ENCODE peak calls at places on chromosome 9, in five cellular contexts. J is tibial artery, I is tibial nerve, V is psoas muscle, N is fibroblast of villous mesenchyme. G is an unnamed sample.

GRCh38 chr9:105242557-105242956 is 1.9 kb upstream of the SLC44A1 start:
- DNase-seq in J (no peak), I (no peak), V (no peak), N (peak; percentile 72), G (no peak)

GRCh38 chr9:104586496-104587180 is 12.6 kb downstream of the OR13C5 start:
- DNase-seq in J (no peak), I (no peak), V (no peak), N (peak; percentile 60), G (no peak)

GRCh38 chr9:21450733-21451394 is 10.6 kb downstream of the IFNA1 start:
- DNase-seq in J (no peak), I (no peak), V (no peak), N (peak; percentile 75), G (no peak)

GRCh38 chr9:110939573-110939972 is 98.7 kb downstream of the LPAR1 start:
- DNase-seq in J (no peak), I (no peak), V (no peak), N (no peak), G (no peak)

GRCh38 chr9:94929373-94929764 is 202.9 kb downstream of the AOPEP start:
- DNase-seq in J (peak; percentile 47), I (no peak), V (peak; percentile 44), N (no peak), G (no peak)

GRCh38 chr9:89623925-89624420 is 19.2 kb downstream of the GADD45G start:
- DNase-seq in J (no peak), I (no peak), V (no peak), N (no peak), G (no peak)

GRCh38 chr9:81671880-81672280 is 17.5 kb downstream of the TLE1 start:
- DNase-seq in J (peak; percentile 82), I (peak; percentile 45), V (peak; percentile 79), N (no peak), G (no peak)

GRCh38 chr9:113436753-113437515 is 26.4 kb downstream of the C9orf43 start:
- DNase-seq in J (no peak), I (no peak), V (no peak), N (peak; percentile 47), G (no peak)

GRCh38 chr9:104906441-104907277 is 21.3 kb downstream of the ABCA1 start:
- DNase-seq in J (peak; percentile 74), I (no peak), V (peak; percentile 53), N (peak; percentile 62), G (no peak)

GRCh38 chr9:129436751-129437625 is 183.9 kb downstream of the C9orf50 start:
- DNase-seq in J (peak; percentile 58), I (no peak), V (peak; percentile 67), N (peak; percentile 72), G (no peak)

GRCh38 chr9:17065062-17065461 is 69.8 kb upstream of the CNTLN start:
- DNase-seq in J (no peak), I (no peak), V (no peak), N (no peak), G (no peak)

GRCh38 chr9:70120834-70121510 is 77.3 kb downstream of the MAMDC2 start:
- DNase-seq in J (peak; percentile 85), I (peak; percentile 50), V (peak; percentile 83), N (peak; percentile 90), G (no peak)

GRCh38 chr9:121394292-121394691 is 24.2 kb upstream of the STOM start:
- DNase-seq in J (no peak), I (no peak), V (no peak), N (no peak), G (no peak)

GRCh38 chr9:81266674-81267073 is 422.7 kb downstream of the TLE1 start:
- DNase-seq in J (no peak), I (no peak), V (no peak), N (peak; percentile 28), G (no peak)

GRCh38 chr9:131187957-131188356 is 62.6 kb downstream of the NUP214 start:
- DNase-seq in J (no peak), I (no peak), V (no peak), N (no peak), G (no peak)

GRCh38 chr9:128142061-128142460 is 7.2 kb upstream of the LCN2 start:
- DNase-seq in J (no peak), I (no peak), V (peak; percentile 7), N (no peak), G (no peak)

GRCh38 chr9:125160750-125161149 is 17.4 kb upstream of the SCAI start:
- DNase-seq in J (no peak), I (no peak), V (no peak), N (peak; percentile 53), G (no peak)

GRCh38 chr9:91214086-91214485 is 147.6 kb downstream of the AUH start:
- DNase-seq in J (no peak), I (no peak), V (no peak), N (no peak), G (no peak)

GRCh38 chr9:127904888-127905728 is 5.7 kb upstream of the ST6GALNAC6 start:
- DNase-seq in J (no peak), I (no peak), V (no peak), N (no peak), G (peak; percentile 49)

GRCh38 chr9:127255692-127256091 is 8.9 kb upstream of the GARNL3 start:
- DNase-seq in J (no peak), I (no peak), V (no peak), N (no peak), G (no peak)

GRCh38 chr9:89317282-89317681 is 1.0 kb upstream of the SECISBP2 start:
- DNase-seq in J (no peak), I (no peak), V (no peak), N (no peak), G (no peak)

GRCh38 chr9:111984075-111984802 is 87.6 kb downstream of the UGCG start:
- DNase-seq in J (no peak), I (no peak), V (no peak), N (no peak), G (no peak)

GRCh38 chr9:126626117-126627022 is 12.6 kb downstream of the LMX1B start:
- DNase-seq in J (no peak), I (no peak), V (no peak), N (no peak), G (no peak)

GRCh38 chr9:128724744-128725211 is 851 bp upstream of the ZDHHC12 start:
- DNase-seq in J (peak; percentile 63), I (peak; percentile 30), V (peak; percentile 67), N (peak; percentile 86), G (peak; percentile 40)

GRCh38 chr9:21523021-21524014 is 41.2 kb upstream of the IFNE start:
- DNase-seq in J (no peak), I (no peak), V (no peak), N (peak; percentile 24), G (no peak)

GRCh38 chr9:91428927-91429351 is 5.3 kb upstream of the NFIL3 start:
- DNase-seq in J (peak; percentile 74), I (no peak), V (peak; percentile 53), N (peak; percentile 84), G (no peak)

DNA sequence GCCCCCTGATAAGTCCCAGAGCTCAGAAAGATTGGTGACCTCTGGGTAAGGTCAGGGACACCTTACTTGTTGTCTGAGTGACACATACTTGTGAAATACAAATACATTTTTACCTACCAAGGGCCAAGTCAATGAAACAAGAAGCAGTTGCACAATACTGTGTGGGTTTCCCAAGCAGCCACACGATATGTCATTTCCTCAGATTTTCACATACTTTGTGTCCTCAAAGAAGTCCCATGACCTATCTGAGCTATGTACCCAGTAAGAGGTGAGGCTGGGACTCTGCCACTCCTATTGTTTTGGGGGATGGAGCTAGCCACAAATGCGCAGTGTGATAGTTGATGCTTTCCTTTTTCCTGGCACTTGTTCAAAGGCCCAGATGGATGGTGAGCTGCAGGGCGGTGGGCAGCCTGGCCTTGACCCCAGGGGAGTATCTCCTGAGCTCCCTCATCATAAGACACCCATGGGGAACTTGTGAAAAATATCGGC is 4.8 kb upstream of the SLC25A51 start:
- DNase-seq in J (peak; percentile 17), I (no peak), V (no peak), N (peak; percentile 73), G (no peak)
- TF ChIP-seq CTCF in J (no peak), I (no peak), V (no peak), N (no peak), G (no peak)

GRCh38 chr9:7368410-7369292 is 430.9 kb downstream of the DMAC1 start:
- DNase-seq in J (no peak), I (no peak), V (no peak), N (peak; percentile 97), G (no peak)
- TF ChIP-seq CTCF in J (no peak), I (no peak), V (no peak), N (no peak), G (no peak)

GRCh38 chr9:33172735-33173238 is 5.7 kb upstream of the B4GALT1 start:
- DNase-seq in J (no peak), I (no peak), V (no peak), N (no peak), G (no peak)

GRCh38 chr9:33167949-33168535 is 906 bp upstream of the B4GALT1 start:
- DNase-seq in J (no peak), I (no peak), V (no peak), N (peak; percentile 33), G (no peak)

GRCh38 chr9:33168941-33169544 is 1.9 kb upstream of the B4GALT1 start:
- DNase-seq in J (no peak), I (no peak), V (no peak), N (no peak), G (no peak)

GRCh38 chr9:33172256-33172678 is 5.1 kb upstream of the B4GALT1 start:
- DNase-seq in J (no peak), I (no peak), V (no peak), N (no peak), G (no peak)

DNA sequence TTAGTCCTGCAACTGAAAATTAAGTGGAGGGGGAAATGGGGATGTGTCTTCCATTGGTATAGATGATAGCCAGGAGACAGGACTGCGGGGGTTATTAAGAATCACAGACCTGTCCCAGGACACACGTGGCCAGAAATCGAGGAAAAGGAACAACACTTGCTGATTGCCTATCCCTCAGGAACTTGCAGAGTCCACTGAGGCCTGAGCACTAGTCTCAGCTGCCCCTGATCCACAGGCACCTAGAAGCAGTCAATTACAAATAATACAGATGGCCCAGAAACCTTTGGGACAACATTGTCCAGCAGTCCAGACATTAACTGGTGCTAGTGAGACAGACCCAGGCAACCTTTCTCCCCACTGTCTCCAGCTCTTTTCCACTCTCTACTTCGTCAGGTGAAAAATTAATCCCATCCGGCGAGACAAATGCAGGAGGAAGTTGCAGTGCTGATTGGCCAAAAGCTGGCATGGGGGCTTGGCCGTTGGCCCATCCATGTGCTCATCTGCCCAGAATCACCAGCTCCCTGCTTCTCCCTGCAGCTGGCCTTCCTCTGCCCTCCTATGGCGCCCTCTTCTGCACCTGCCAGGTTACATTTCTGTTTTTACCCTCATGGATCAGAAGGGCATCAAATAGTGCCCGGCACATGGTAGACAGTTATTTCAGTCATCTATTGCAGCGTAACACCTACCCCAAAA is 3.5 kb upstream of the B4GALT1 start:
- DNase-seq in J (no peak), I (no peak), V (peak; percentile 70), N (peak; percentile 53), G (no peak)
- TF ChIP-seq CTCF in J (no peak), I (peak; percentile 16), V (peak; percentile 55), N (peak; percentile 32), G (peak; percentile 53)

DNA sequence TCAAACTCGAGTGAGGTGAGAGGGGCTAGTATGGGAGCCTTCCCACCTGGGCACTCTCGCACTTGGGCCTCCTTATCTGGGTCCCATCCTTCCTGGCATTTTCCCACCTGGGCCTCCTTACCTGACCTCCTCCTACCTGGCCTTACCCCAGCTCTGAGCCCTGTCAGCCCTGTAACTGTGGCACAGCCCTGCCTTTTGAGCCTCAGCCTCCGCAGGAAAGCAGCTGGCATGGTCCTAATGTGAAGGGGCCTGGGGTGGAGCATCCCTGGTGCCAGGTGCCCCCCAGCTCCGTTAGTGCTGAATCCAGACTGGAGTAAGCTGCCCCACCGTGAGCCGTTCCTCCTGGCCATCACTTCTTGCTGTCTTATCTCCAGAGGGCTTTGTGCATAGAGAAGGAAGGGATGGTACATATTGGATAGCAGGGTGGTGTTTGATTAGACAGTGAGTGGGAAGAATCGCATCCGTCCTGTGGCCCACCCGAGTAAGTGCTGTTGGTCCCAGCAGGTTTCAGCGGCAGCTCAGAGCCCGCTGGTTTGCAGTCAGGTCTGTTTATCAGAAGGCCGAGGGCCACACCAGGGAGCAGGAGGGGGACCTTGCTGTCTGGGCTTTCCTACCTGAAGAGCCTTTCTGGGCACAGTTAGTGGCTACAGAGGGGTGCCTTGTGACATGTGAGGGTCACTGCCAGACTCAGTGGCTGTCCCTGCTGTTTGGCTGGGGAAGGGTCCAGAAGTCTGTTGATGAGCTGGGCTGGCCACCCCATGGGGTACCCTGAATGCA is 76.5 kb downstream of the WNK2 start:
- DNase-seq in J (peak; percentile 9), I (no peak), V (peak; percentile 5), N (no peak), G (no peak)
- TF ChIP-seq CTCF in J (no peak), I (no peak), V (no peak), N (no peak), G (no peak)

G was measured in GM12864.